ENCODE peak calls at places on chromosomes 4 and X, in ten cellular contexts. J, S, Y, D, Q, G, R, U, A and B are unnamed samples.

GRCh38 chr4:80265571-80266266 is 745 bp upstream of the FGF5 start:
- DNase-seq in J (peak), S (no peak), Y (no peak), D (no peak), Q (no peak), G (no peak), R (peak), U (peak), A (no peak), B (peak)

GRCh38 chr4:152103181-152103901 is 342.5 kb upstream of the GATB start:
- DNase-seq in J (no peak), S (no peak), Y (no peak), D (no peak), Q (no peak), G (no peak), R (no peak), U (no peak), A (no peak), B (no peak)

GRCh38 chrX:106752101-106752678 is 25.7 kb downstream of the RNF128 start:
- DNase-seq in J (peak), S (no peak), Y (no peak), D (no peak), Q (peak), G (no peak), R (no peak), U (no peak), A (no peak), B (no peak)

GRCh38 chr4:161554372-161554990 is 609.3 kb downstream of the FSTL5 start:
- DNase-seq in J (no peak), S (no peak), Y (no peak), D (no peak), Q (no peak), G (no peak), R (no peak), U (peak), A (no peak), B (no peak)

GRCh38 chr4:22877653-22878052 is 184.9 kb downstream of the GBA3 start:
- DNase-seq in J (no peak), S (no peak), Y (no peak), D (no peak), Q (no peak), G (no peak), R (no peak), U (peak), A (no peak), B (no peak)

GRCh38 chr4:153432971-153433752 is 33.0 kb upstream of the TMEM131L start:
- DNase-seq in J (peak), S (peak), Y (peak), D (no peak), Q (peak), G (peak), R (peak), U (peak), A (peak), B (no peak)

GRCh38 chr4:31408136-31408535 is 688.0 kb downstream of the PCDH7 start:
- DNase-seq in J (no peak), S (no peak), Y (no peak), D (no peak), Q (no peak), G (no peak), R (no peak), U (no peak), A (no peak), B (no peak)

GRCh38 chrX:49190783-49191032 is 4.5 kb upstream of the PRICKLE3 start:
- DNase-seq in J (no peak), S (no peak), Y (no peak), D (no peak), Q (no peak), G (no peak), R (no peak), U (no peak), A (no peak), B (no peak)

GRCh38 chrX:20217279-20217678 is 49.4 kb downstream of the RPS6KA3 start:
- DNase-seq in J (no peak), S (no peak), Y (no peak), D (no peak), Q (no peak), G (no peak), R (peak), U (peak), A (no peak), B (no peak)

GRCh38 chr4:98542011-98542410 is 116.4 kb downstream of the TSPAN5 start:
- DNase-seq in J (no peak), S (no peak), Y (no peak), D (no peak), Q (no peak), G (no peak), R (no peak), U (no peak), A (no peak), B (no peak)

GRCh38 chr4:98544818-98545399 is 113.5 kb downstream of the TSPAN5 start:
- DNase-seq in J (no peak), S (no peak), Y (no peak), D (no peak), Q (no peak), G (no peak), R (no peak), U (no peak), A (no peak), B (no peak)

GRCh38 chr4:98544141-98544817 is 114.1 kb downstream of the TSPAN5 start:
- DNase-seq in J (no peak), S (no peak), Y (no peak), D (no peak), Q (no peak), G (no peak), R (no peak), U (no peak), A (no peak), B (no peak)

DNA sequence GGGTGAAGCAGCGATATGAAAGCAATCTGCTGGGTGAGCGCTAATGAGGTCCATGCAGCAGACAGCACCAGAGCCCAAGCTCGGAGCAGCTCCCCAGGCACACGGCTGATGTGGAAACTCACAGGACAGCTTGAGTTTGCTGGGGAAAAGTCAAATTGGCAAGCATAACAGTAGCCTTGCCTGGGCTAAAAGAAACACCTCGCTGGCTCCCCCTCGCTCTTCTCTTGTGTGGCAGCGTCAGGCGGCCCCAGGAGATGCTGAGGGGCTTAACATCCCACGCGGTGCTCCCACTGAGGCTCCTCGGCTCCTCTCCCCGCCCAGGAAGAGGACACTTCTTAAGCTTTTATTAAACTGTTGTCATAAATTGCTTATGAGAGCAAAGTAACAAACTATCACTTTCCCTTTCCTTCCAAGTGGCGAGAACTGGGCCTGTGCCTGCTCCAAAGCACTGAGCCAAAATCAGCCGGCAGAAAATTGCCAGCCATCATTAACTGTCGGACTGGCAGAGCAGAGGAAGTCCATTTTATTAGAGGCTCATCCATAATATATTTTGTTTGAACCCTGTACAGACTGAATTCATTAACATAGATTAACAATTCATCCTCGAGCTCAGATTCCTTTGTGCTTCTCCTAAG is 111.4 kb downstream of the TSPAN5 start:
- DNase-seq in J (no peak), S (no peak), Y (no peak), D (no peak), Q (no peak), G (no peak), R (peak), U (peak), A (no peak), B (no peak)
- TF ChIP-seq CTCF in J (no peak), S (no peak), Y (no peak), D (no peak), Q (no peak), G (no peak), R (peak), U (peak), A (no peak), B (no peak)

DNA sequence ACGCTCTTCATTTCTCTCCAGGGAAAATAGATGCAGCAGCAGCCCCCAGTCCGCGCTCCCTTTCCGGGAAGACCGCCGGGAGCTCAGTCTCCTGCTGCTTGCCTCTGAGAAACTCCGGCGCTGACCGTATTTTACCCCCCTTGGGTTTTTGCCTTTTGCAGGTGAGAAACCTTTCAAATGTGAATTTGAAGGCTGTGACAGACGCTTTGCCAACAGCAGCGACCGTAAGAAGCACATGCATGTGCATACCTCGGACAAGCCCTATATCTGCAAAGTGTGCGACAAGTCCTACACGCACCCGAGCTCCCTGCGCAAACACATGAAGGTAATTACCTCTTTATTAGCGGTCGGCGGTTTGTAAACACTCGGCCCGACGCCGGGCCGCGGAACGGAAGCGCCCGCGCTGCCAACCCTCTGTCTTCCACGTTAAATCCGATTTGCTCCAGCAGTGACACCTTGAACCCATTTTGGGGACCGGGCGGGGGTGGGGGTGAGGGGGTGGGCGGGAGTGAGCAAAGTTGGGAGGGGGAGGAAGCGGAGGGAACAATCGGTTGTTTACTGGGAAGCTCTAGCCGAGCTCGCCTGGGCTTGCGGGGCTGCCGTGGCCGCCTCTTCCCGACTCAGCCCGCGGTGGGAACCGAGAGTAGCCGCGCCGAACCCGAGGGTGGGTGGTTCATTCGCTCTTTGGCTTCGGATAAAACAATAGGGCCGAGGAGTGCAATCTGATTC is 3.0 kb downstream of the ZIC3 start:
- DNase-seq in J (no peak), S (no peak), Y (no peak), D (no peak), Q (no peak), G (no peak), R (no peak), U (no peak), A (no peak), B (no peak)
- H3K4me3 ChIP-seq in J (no peak), S (no peak), Y (no peak), D (no peak), Q (no peak), G (no peak), R (no peak), U (peak), A (no peak), B (peak)

DNA sequence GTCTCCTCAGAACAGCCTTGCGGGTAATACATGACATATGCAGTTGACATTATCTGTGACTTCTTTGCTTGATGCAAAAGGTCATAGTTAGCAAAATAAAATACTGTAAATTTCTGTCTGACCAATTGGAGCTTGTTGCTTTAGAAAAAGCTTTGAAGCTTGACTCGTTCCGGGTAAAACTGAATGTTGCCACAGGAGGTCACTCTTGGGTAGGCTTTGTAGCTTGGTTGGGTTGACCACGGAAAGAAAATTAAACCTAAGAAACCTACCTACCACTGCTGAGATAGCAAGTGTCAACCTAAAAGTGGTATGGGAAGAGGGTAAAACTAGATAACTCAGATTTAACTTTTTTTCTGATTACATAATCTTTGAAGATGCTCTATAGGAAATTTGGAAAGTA is 23.2 kb downstream of the PRPS2 start:
- DNase-seq in J (peak), S (peak), Y (no peak), D (no peak), Q (peak), G (peak), R (peak), U (peak), A (no peak), B (no peak)
- TF ChIP-seq CTCF in J (peak), S (peak), Y (peak), D (peak), Q (no peak), G (peak), R (peak), U (peak), A (peak), B (peak)

GRCh38 chrX:39613997-39614679 is 483.6 kb downstream of the BCOR start:
- DNase-seq in J (no peak), S (no peak), Y (no peak), D (no peak), Q (no peak), G (peak), R (no peak), U (no peak), A (no peak), B (no peak)
- H3K4me3 ChIP-seq in J (no peak), S (no peak), Y (peak), D (peak), Q (no peak), G (peak), R (no peak), U (peak), A (peak), B (peak)

DNA sequence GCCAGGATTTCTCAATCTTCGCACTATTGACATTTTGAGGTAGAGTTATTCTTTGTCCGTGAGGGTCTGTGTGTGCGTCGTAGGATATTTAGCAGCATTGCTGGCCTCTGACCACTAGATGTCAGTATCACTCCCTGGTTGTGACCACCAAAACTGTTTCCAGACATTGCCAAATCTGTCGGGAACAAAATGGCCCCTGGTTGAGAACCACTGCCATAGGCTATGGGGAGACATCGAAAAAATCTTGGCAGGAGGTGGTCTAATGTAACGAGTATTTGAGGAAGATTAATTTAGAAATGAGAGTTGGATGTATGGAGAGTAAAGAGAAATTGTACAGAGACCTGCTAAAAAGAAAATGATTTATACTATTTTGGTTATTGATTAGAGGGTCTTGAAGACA is 108.4 kb downstream of the DOCK11 start:
- DNase-seq in J (peak), S (peak), Y (no peak), D (no peak), Q (peak), G (peak), R (peak), U (peak), A (no peak), B (no peak)
- TF ChIP-seq CTCF in J (peak), S (peak), Y (peak), D (peak), Q (peak), G (peak), R (peak), U (peak), A (peak), B (peak)